ENCODE peak calls at places on chromosomes 1 and 21, in four cellular contexts. X is T-helper 1 cell, N is right atrium auricular region, V is SJSA1. E is an unnamed sample.

GRCh38 chr1:53949023-53949611 is 3.0 kb downstream of the LRRC42 start:
- DNase-seq in V (no peak), X (no peak), N (no peak), E (peak; percentile 54)

GRCh38 chr21:35346697-35347096 is 297.6 kb upstream of the RUNX1 start:
- DNase-seq in V (no peak), X (no peak), N (no peak), E (no peak)

GRCh38 chr21:37075214-37075770 is 2.2 kb downstream of the TTC3 start:
- DNase-seq in X (no peak), N (no peak), V (no peak), E (no peak)

GRCh38 chr1:17979815-17980214 is 127.8 kb upstream of the IGSF21 start:
- DNase-seq in N (no peak), X (no peak), V (no peak), E (peak; percentile 42)

GRCh38 chr1:47210666-47211065 is 20.8 kb upstream of the PDZK1IP1 start:
- DNase-seq in V (no peak), N (no peak), X (no peak), E (no peak)

GRCh38 chr1:212928323-212929281 is 21.7 kb upstream of the VASH2 start:
- DNase-seq in V (no peak), N (no peak), X (no peak), E (peak; percentile 69)

GRCh38 chr1:17837631-17838030 is 82.5 kb downstream of the ACTL8 start:
- DNase-seq in X (no peak), V (no peak), N (no peak), E (no peak)

GRCh38 chr1:115537415-115537814 is 104.4 kb upstream of the VANGL1 start:
- DNase-seq in X (no peak), N (no peak), V (no peak), E (no peak)

GRCh38 chr1:230127105-230128054 is 60.3 kb downstream of the GALNT2 start:
- DNase-seq in N (no peak), V (no peak), X (no peak), E (no peak)

GRCh38 chr21:43938751-43939442 is 73.2 kb upstream of the TRAPPC10 start:
- DNase-seq in V (peak; percentile 54), N (peak; percentile 82), X (peak; percentile 83), E (peak; percentile 87)

GRCh38 chr1:16120411-16120810 is 35.5 kb downstream of the EPHA2 start:
- DNase-seq in N (no peak), X (no peak), V (no peak), E (peak; percentile 65)

GRCh38 chr1:77546890-77547289 is 135.6 kb downstream of the ZZZ3 start:
- DNase-seq in V (no peak), X (no peak), N (no peak), E (no peak)

GRCh38 chr1:12232221-12232620 is 2.4 kb downstream of the VPS13D start:
- DNase-seq in X (no peak), N (no peak), V (no peak), E (no peak)

GRCh38 chr21:46211786-46212720 is 16.5 kb downstream of the LSS start:
- DNase-seq in X (no peak), V (no peak), N (no peak), E (no peak)

GRCh38 chr1:149936992-149937705 is 470 bp upstream of the MTMR11 start:
- DNase-seq in X (no peak), N (no peak), V (peak; percentile 36), E (peak; percentile 72)

GRCh38 chr1:23793018-23793781 is 2.3 kb downstream of the LYPLA2 start:
- DNase-seq in N (no peak), V (no peak), X (no peak), E (no peak)